ENCODE peak calls at places on chromosomes 11 and 22, in nine cellular contexts. U is RWPE1; F is heart left ventricle; I is mammary epithelial cell; N is stimulated activated CD4-positive, alpha-beta T cell treated with anti-CD3 and anti-CD28 coated beads, Interleukin-12 subunit alpha, Interleukin-12 subunit beta, amount 100 ng/mL, for 4 hours; K is Caco-2; B is left colon; C is T-helper 1 cell; T is NCI-H345. Z is an unnamed sample.

GRCh38 chr11:78241475-78241874 is 52.8 kb downstream of the USP35 start:
- DNase-seq in F (no peak), U (no peak), K (no peak), T (no peak), C (no peak), N (no peak), B (no peak), I (no peak), Z (no peak)

GRCh38 chr11:46330887-46331652 is 16.2 kb upstream of the DGKZ start:
- DNase-seq in B (no peak), N (no peak), T (peak), K (no peak), F (no peak), U (no peak), I (no peak), C (peak), Z (no peak)

GRCh38 chr11:127056338-127056971 is 55.9 kb upstream of the KIRREL3 start:
- DNase-seq in B (peak), U (no peak), I (peak), T (no peak), N (no peak), F (no peak), C (no peak), K (no peak), Z (no peak)

GRCh38 chr11:70464509-70465361 is 66.4 kb downstream of the CTTN start:
- DNase-seq in I (no peak), K (no peak), C (no peak), F (no peak), T (no peak), U (no peak), B (no peak), N (no peak), Z (no peak)

GRCh38 chr11:45651841-45652745 is 13.3 kb downstream of the CHST1 start:
- DNase-seq in C (no peak), U (no peak), N (no peak), I (no peak), B (no peak), F (no peak), T (no peak), K (no peak), Z (no peak)

GRCh38 chr22:43275545-43275981 is 67.6 kb downstream of the SCUBE1 start:
- DNase-seq in I (peak), C (no peak), F (no peak), U (no peak), K (no peak), T (no peak), B (no peak), N (no peak), Z (no peak)

GRCh38 chr11:83020942-83021779 is 50.5 kb downstream of the RAB30 start:
- DNase-seq in F (no peak), I (no peak), U (no peak), K (no peak), C (no peak), B (no peak), T (no peak), N (no peak), Z (no peak)

GRCh38 chr11:119584193-119585037 is 144.6 kb downstream of the NECTIN1 start:
- DNase-seq in C (no peak), U (peak), F (no peak), N (no peak), K (peak), T (peak), I (peak), B (peak), Z (peak)

GRCh38 chr11:72441647-72442267 is 7.4 kb upstream of the CLPB start:
- DNase-seq in U (no peak), I (no peak), K (no peak), C (no peak), N (no peak), T (no peak), B (no peak), F (no peak), Z (no peak)

GRCh38 chr11:76615950-76616349 is 54.6 kb downstream of the LRRC32 start:
- DNase-seq in C (no peak), U (peak), I (no peak), T (no peak), F (peak), K (no peak), N (no peak), B (peak), Z (peak)

GRCh38 chr11:76824980-76825725 is 35.6 kb upstream of the ACER3 start:
- DNase-seq in F (no peak), K (no peak), T (no peak), U (peak), B (no peak), N (no peak), I (peak), C (no peak), Z (peak)

GRCh38 chr11:131025421-131026126 is 109.3 kb upstream of the SNX19 start:
- DNase-seq in C (no peak), B (no peak), K (no peak), F (no peak), T (no peak), U (no peak), N (no peak), I (no peak), Z (no peak)

GRCh38 chr22:43384863-43385262 is 27.0 kb upstream of the MPPED1 start:
- DNase-seq in U (no peak), T (no peak), B (no peak), K (no peak), I (no peak), F (no peak), C (no peak), N (no peak), Z (no peak)

GRCh38 chr11:502288-503178 is 4.5 kb downstream of the RNH1 start:
- DNase-seq in B (no peak), T (no peak), I (no peak), K (no peak), C (no peak), F (no peak), N (no peak), U (no peak), Z (no peak)

GRCh38 chr11:313787-314547 is at the start of gene IFITM1:
- DNase-seq in N (no peak), F (no peak), K (peak), U (peak), T (no peak), C (no peak), B (peak), I (peak), Z (peak)

GRCh38 chr11:420911-421321 is 6.1 kb upstream of the SIGIRR start:
- DNase-seq in U (no peak), C (no peak), K (no peak), F (peak), T (no peak), N (no peak), I (no peak), B (no peak), Z (no peak)

GRCh38 chr11:31812392-31813241 is 1.5 kb upstream of the PAX6 start:
- DNase-seq in B (no peak), T (peak), I (no peak), C (no peak), N (no peak), U (no peak), F (no peak), K (no peak), Z (no peak)

GRCh38 chr22:40466976-40467375 is 96.6 kb downstream of the SGSM3 start:
- DNase-seq in K (no peak), T (no peak), U (no peak), C (no peak), I (no peak), B (no peak), N (no peak), F (no peak), Z (no peak)

GRCh38 chr11:117986981-117987495 is 844 bp downstream of the IL10RA start:
- DNase-seq in B (no peak), N (peak), T (no peak), C (peak), K (no peak), U (no peak), I (peak), F (no peak), Z (no peak)

GRCh38 chr11:68343761-68344256 is 31.4 kb downstream of the LRP5 start:
- DNase-seq in T (peak), N (no peak), U (no peak), F (no peak), I (no peak), B (peak), C (no peak), K (peak), Z (no peak)

GRCh38 chr11:12182650-12183511 is 72.5 kb downstream of the MICAL2 start:
- DNase-seq in F (peak), U (peak), B (no peak), I (peak), C (no peak), K (peak), T (no peak), N (no peak), Z (no peak)

GRCh38 chr11:120660024-120660565 is 148.5 kb downstream of the GRIK4 start:
- DNase-seq in T (no peak), B (peak), C (no peak), F (no peak), K (peak), I (peak), U (peak), N (no peak), Z (no peak)

GRCh38 chr22:42794551-42795510 is 62.2 kb downstream of the ARFGAP3 start:
- DNase-seq in F (no peak), N (no peak), B (no peak), U (no peak), C (no peak), I (no peak), K (no peak), T (no peak), Z (no peak)

GRCh38 chr11:119100246-119100959 is 1.2 kb downstream of the DPAGT1 start:
- DNase-seq in K (no peak), U (no peak), T (no peak), I (peak), F (no peak), B (no peak), N (no peak), C (no peak), Z (no peak)

GRCh38 chr11:87038235-87038960 is 664 bp downstream of the TMEM135 start:
- DNase-seq in T (peak), C (no peak), N (no peak), F (no peak), U (no peak), B (no peak), K (no peak), I (no peak), Z (no peak)

GRCh38 chr11:89249196-89249595 is 71.5 kb downstream of the TYR start:
- DNase-seq in N (no peak), U (no peak), F (no peak), T (no peak), K (no peak), C (no peak), I (no peak), B (no peak), Z (no peak)

GRCh38 chr22:42560781-42561180 is 7.0 kb downstream of the SERHL2 start:
- DNase-seq in U (no peak), T (no peak), B (no peak), C (no peak), K (no peak), N (no peak), I (no peak), F (no peak), Z (no peak)

GRCh38 chr11:62459080-62459479 is 40.2 kb downstream of the SCGB1A1 start:
- DNase-seq in B (no peak), F (no peak), K (no peak), I (no peak), N (no peak), U (no peak), C (no peak), T (no peak), Z (no peak)

GRCh38 chr11:87926250-87926970 is 248.8 kb downstream of the RAB38 start:
- DNase-seq in N (no peak), T (no peak), F (no peak), I (peak), K (no peak), U (peak), B (no peak), C (no peak), Z (no peak)

GRCh38 chr22:18035740-18036139 is 11.4 kb upstream of the MICAL3 start:
- DNase-seq in C (no peak), K (no peak), N (no peak), T (no peak), B (peak), U (peak), I (peak), F (peak), Z (no peak)

GRCh38 chr11:84558085-84558905 is 1068.8 kb downstream of the DLG2 start:
- DNase-seq in F (no peak), C (no peak), B (peak), K (peak), T (peak), N (no peak), I (peak), U (peak), Z (peak)

GRCh38 chr11:76339217-76339616 is 41.7 kb downstream of the THAP12 start:
- DNase-seq in C (no peak), N (no peak), T (no peak), B (peak), K (no peak), F (peak), U (no peak), I (no peak), Z (no peak)

GRCh38 chr11:117786099-117786870 is 10.7 kb downstream of the DSCAML1 start:
- DNase-seq in C (no peak), I (peak), F (no peak), U (peak), K (no peak), B (no peak), N (no peak), T (peak), Z (no peak)

GRCh38 chr11:3226846-3227567 is 5.2 kb downstream of the MRGPRE start:
- DNase-seq in K (no peak), N (no peak), T (no peak), F (no peak), U (no peak), B (no peak), C (no peak), I (no peak), Z (no peak)

GRCh38 chr11:2794419-2794795 is 91.2 kb downstream of the CDKN1C start:
- DNase-seq in C (peak), I (no peak), F (peak), B (no peak), K (no peak), N (no peak), U (no peak), T (no peak), Z (no peak)

GRCh38 chr11:132072880-132073213 is 702.4 kb downstream of the NTM start:
- DNase-seq in C (no peak), F (no peak), I (no peak), B (no peak), U (no peak), N (no peak), K (no peak), T (no peak), Z (no peak)

GRCh38 chr11:31809857-31810778 is 1.0 kb downstream of the PAX6 start:
- DNase-seq in K (no peak), B (no peak), N (no peak), U (peak), F (no peak), C (no peak), T (peak), I (peak), Z (no peak)

GRCh38 chr11:3178349-3178748 is 13.2 kb upstream of the OSBPL5 start:
- DNase-seq in T (no peak), N (no peak), C (no peak), K (no peak), B (no peak), I (no peak), F (no peak), U (no peak), Z (no peak)

GRCh38 chr22:50308597-50308935 is 1.1 kb upstream of the PLXNB2 start:
- DNase-seq in C (no peak), N (no peak), T (no peak), U (no peak), I (no peak), K (no peak), B (peak), F (peak), Z (no peak)

Z was measured in prostate gland.